ENCODE peak calls at places on chromosomes 6 and 20, in four cellular contexts. B is stimulated activated CD4-positive, alpha-beta T cell treated with anti-CD3 and anti-CD28 coated beads, Interleukin-1b, Interleukin-23, amount 100 ng/mL, for 48 hours; K is T-helper 1 cell; C is Right ventricle myocardium superior. Z is an unnamed sample.

GRCh38 chr20:25077610-25078169 is 4.3 kb downstream of the VSX1 start:
- DNase-seq in C (peak; percentile 71), B (no peak), K (no peak), Z (no peak)

GRCh38 chr6:17583811-17584210 is 16.3 kb upstream of the FAM8A1 start:
- DNase-seq in B (no peak), K (no peak), C (no peak), Z (no peak)

GRCh38 chr6:125597411-125598253 is 151.8 kb upstream of the HEY2 start:
- DNase-seq in K (no peak), B (no peak), C (peak; percentile 70), Z (no peak)

GRCh38 chr6:157226761-157227160 is 96.6 kb downstream of the TMEM242 start:
- DNase-seq in K (no peak), B (no peak), C (no peak), Z (no peak)

GRCh38 chr6:80088637-80089036 is 17.8 kb upstream of the BCKDHB start:
- DNase-seq in K (no peak), C (no peak), B (no peak), Z (no peak)

GRCh38 chr20:33099842-33100538 is 20.5 kb downstream of the BPIFB4 start:
- DNase-seq in K (no peak), B (no peak), C (no peak), Z (no peak)

GRCh38 chr20:14069796-14070195 is 74.5 kb downstream of the MACROD2 start:
- DNase-seq in C (no peak), B (no peak), K (no peak), Z (no peak)

GRCh38 chr6:46914279-46914810 is 7.4 kb downstream of the ADGRF5 start:
- DNase-seq in K (no peak), B (no peak), C (no peak), Z (no peak)

GRCh38 chr6:88442731-88443130 is 276.6 kb upstream of the CNR1 start:
- DNase-seq in B (no peak), K (no peak), C (no peak), Z (no peak)

GRCh38 chr6:82248233-82248735 is 740 bp upstream of the IBTK start:
- DNase-seq in C (no peak), K (no peak), B (peak; percentile 29), Z (peak; percentile 27)

Z was measured in activated T-cell treated with anti-CD3 and anti-CD28 coated beads, Interleukin-2, amount 50 U/mL, for 72 hours.